ENCODE peak calls at places on chromosomes 11 and 22, in six cellular contexts. One of them, this sample, is unnamed.
A peak's percentile ranks its signal among the peaks of the same experiment; 100 is the strongest.

GRCh38 chr11:92482502-92482901 is 257.9 kb downstream of the FAT3 start:
- DNase-seq in spleen: no peak
- DNase-seq in effector CD4-positive, alpha-beta T cell: no peak
- DNase-seq in Right ventricle myocardium superior: no peak
- DNase-seq in AG04450: no peak
- DNase-seq in fibroblast of mammary gland: no peak
- DNase-seq in this sample: no peak

GRCh38 chr11:69406060-69406459 is 75.4 kb upstream of the LINC01488 start:
- DNase-seq in fibroblast of mammary gland: no peak
- DNase-seq in Right ventricle myocardium superior: no peak
- DNase-seq in effector CD4-positive, alpha-beta T cell: no peak
- DNase-seq in AG04450: no peak
- DNase-seq in spleen: no peak
- DNase-seq in this sample: no peak

GRCh38 chr11:19290356-19290755 is 49.6 kb upstream of the E2F8 start:
- DNase-seq in spleen: no peak
- DNase-seq in AG04450: no peak
- DNase-seq in fibroblast of mammary gland: peak; percentile 41
- DNase-seq in effector CD4-positive, alpha-beta T cell: no peak
- DNase-seq in Right ventricle myocardium superior: no peak
- DNase-seq in this sample: no peak

GRCh38 chr11:14242198-14242597 is 116.8 kb downstream of the RRAS2 start:
- DNase-seq in AG04450: no peak
- DNase-seq in fibroblast of mammary gland: no peak
- DNase-seq in spleen: no peak
- DNase-seq in effector CD4-positive, alpha-beta T cell: no peak
- DNase-seq in Right ventricle myocardium superior: peak; percentile 63
- DNase-seq in this sample: no peak

GRCh38 chr11:10162222-10162621 is 131.8 kb downstream of the SBF2 start:
- DNase-seq in Right ventricle myocardium superior: no peak
- DNase-seq in AG04450: no peak
- DNase-seq in effector CD4-positive, alpha-beta T cell: no peak
- DNase-seq in spleen: no peak
- DNase-seq in fibroblast of mammary gland: no peak
- DNase-seq in this sample: no peak

GRCh38 chr11:16959528-16960100 is 54.6 kb downstream of the PLEKHA7 start:
- DNase-seq in Right ventricle myocardium superior: no peak
- DNase-seq in AG04450: no peak
- DNase-seq in fibroblast of mammary gland: no peak
- DNase-seq in spleen: no peak
- DNase-seq in effector CD4-positive, alpha-beta T cell: no peak
- DNase-seq in this sample: no peak

GRCh38 chr22:42304021-42304790 is 33.8 kb upstream of the TCF20 start:
- DNase-seq in Right ventricle myocardium superior: no peak
- DNase-seq in spleen: no peak
- DNase-seq in effector CD4-positive, alpha-beta T cell: no peak
- DNase-seq in fibroblast of mammary gland: no peak
- DNase-seq in AG04450: no peak
- DNase-seq in this sample: no peak

GRCh38 chr11:2093575-2094353 is 45.4 kb downstream of the IGF2 start:
- DNase-seq in fibroblast of mammary gland: peak; percentile 66
- DNase-seq in effector CD4-positive, alpha-beta T cell: no peak
- DNase-seq in Right ventricle myocardium superior: peak; percentile 75
- DNase-seq in AG04450: no peak
- DNase-seq in spleen: peak; percentile 68
- DNase-seq in this sample: no peak

GRCh38 chr11:87628161-87628560 is 547.1 kb downstream of the RAB38 start:
- DNase-seq in effector CD4-positive, alpha-beta T cell: no peak
- DNase-seq in spleen: no peak
- DNase-seq in AG04450: no peak
- DNase-seq in Right ventricle myocardium superior: no peak
- DNase-seq in fibroblast of mammary gland: no peak
- DNase-seq in this sample: no peak

GRCh38 chr11:77668760-77669159 is 31.2 kb upstream of the CLNS1A start:
- DNase-seq in AG04450: no peak
- DNase-seq in spleen: no peak
- DNase-seq in fibroblast of mammary gland: no peak
- DNase-seq in effector CD4-positive, alpha-beta T cell: no peak
- DNase-seq in Right ventricle myocardium superior: no peak
- DNase-seq in this sample: no peak

GRCh38 chr22:20203142-20204099 is 52.6 kb upstream of the CCDC188 start:
- DNase-seq in fibroblast of mammary gland: peak; percentile 5
- DNase-seq in effector CD4-positive, alpha-beta T cell: no peak
- DNase-seq in spleen: no peak
- DNase-seq in AG04450: no peak
- DNase-seq in Right ventricle myocardium superior: peak; percentile 56
- DNase-seq in this sample: peak; percentile 89

GRCh38 chr11:132402056-132402684 is 1031.8 kb downstream of the NTM start:
- DNase-seq in spleen: no peak
- DNase-seq in fibroblast of mammary gland: no peak
- DNase-seq in Right ventricle myocardium superior: no peak
- DNase-seq in AG04450: peak; percentile 29
- DNase-seq in effector CD4-positive, alpha-beta T cell: no peak
- DNase-seq in this sample: no peak

GRCh38 chr11:116287866-116288265 is 484.9 kb downstream of the BUD13 start:
- DNase-seq in AG04450: no peak
- DNase-seq in effector CD4-positive, alpha-beta T cell: no peak
- DNase-seq in Right ventricle myocardium superior: no peak
- DNase-seq in fibroblast of mammary gland: no peak
- DNase-seq in spleen: no peak
- DNase-seq in this sample: no peak

GRCh38 chr22:43014062-43014875 is 680 bp downstream of the PACSIN2 start:
- DNase-seq in AG04450: no peak
- DNase-seq in effector CD4-positive, alpha-beta T cell: peak; percentile 29
- DNase-seq in fibroblast of mammary gland: peak; percentile 30
- DNase-seq in spleen: peak; percentile 91
- DNase-seq in Right ventricle myocardium superior: peak; percentile 61
- DNase-seq in this sample: no peak

GRCh38 chr11:6301096-6301495 is 19.2 kb downstream of the CAVIN3 start:
- DNase-seq in AG04450: no peak
- DNase-seq in fibroblast of mammary gland: no peak
- DNase-seq in effector CD4-positive, alpha-beta T cell: no peak
- DNase-seq in Right ventricle myocardium superior: no peak
- DNase-seq in spleen: no peak
- DNase-seq in this sample: no peak

GRCh38 chr11:111797145-111797581 is 31.0 kb upstream of the PPP2R1B start:
- DNase-seq in spleen: no peak
- DNase-seq in effector CD4-positive, alpha-beta T cell: no peak
- DNase-seq in Right ventricle myocardium superior: no peak
- DNase-seq in fibroblast of mammary gland: peak; percentile 77
- DNase-seq in AG04450: no peak
- DNase-seq in this sample: no peak

GRCh38 chr11:107741044-107741823 is 29.4 kb upstream of the SLN start:
- DNase-seq in AG04450: peak; percentile 13
- DNase-seq in spleen: peak; percentile 66
- DNase-seq in fibroblast of mammary gland: peak; percentile 42
- DNase-seq in effector CD4-positive, alpha-beta T cell: no peak
- DNase-seq in Right ventricle myocardium superior: no peak
- DNase-seq in this sample: no peak

GRCh38 chr11:130634981-130635473 is 186.6 kb downstream of the ADAMTS15 start:
- DNase-seq in AG04450: no peak
- DNase-seq in spleen: no peak
- DNase-seq in effector CD4-positive, alpha-beta T cell: no peak
- DNase-seq in Right ventricle myocardium superior: peak; percentile 55
- DNase-seq in fibroblast of mammary gland: peak; percentile 86
- DNase-seq in this sample: no peak

GRCh38 chr22:28283025-28283654 is 364.1 kb upstream of the PITPNB start:
- DNase-seq in Right ventricle myocardium superior: no peak
- DNase-seq in AG04450: no peak
- DNase-seq in fibroblast of mammary gland: peak; percentile 54
- DNase-seq in effector CD4-positive, alpha-beta T cell: no peak
- DNase-seq in spleen: no peak
- DNase-seq in this sample: no peak

GRCh38 chr11:2837096-2837601 is 48.4 kb downstream of the CDKN1C start:
- DNase-seq in spleen: no peak
- DNase-seq in effector CD4-positive, alpha-beta T cell: no peak
- DNase-seq in Right ventricle myocardium superior: peak; percentile 86
- DNase-seq in AG04450: no peak
- DNase-seq in fibroblast of mammary gland: no peak
- DNase-seq in this sample: peak; percentile 71

GRCh38 chr11:114180301-114181055 is 115.7 kb upstream of the NNMT start:
- DNase-seq in Right ventricle myocardium superior: peak; percentile 45
- DNase-seq in fibroblast of mammary gland: peak; percentile 48
- DNase-seq in effector CD4-positive, alpha-beta T cell: no peak
- DNase-seq in spleen: no peak
- DNase-seq in AG04450: no peak
- DNase-seq in this sample: peak; percentile 31

GRCh38 chr22:42078469-42079318 is 806 bp upstream of the SMDT1 start:
- DNase-seq in AG04450: no peak
- DNase-seq in fibroblast of mammary gland: peak; percentile 51
- DNase-seq in effector CD4-positive, alpha-beta T cell: no peak
- DNase-seq in Right ventricle myocardium superior: peak; percentile 29
- DNase-seq in spleen: no peak
- DNase-seq in this sample: no peak